ENCODE peak calls at places on chromosome 17, in nine cellular contexts. M is activated CD4-positive, alpha-beta T cell treated with anti-CD3 and anti-CD28 coated beads for 4 hours; V is HAP-1; O is SHP77; N is activated naive CD8-positive, alpha-beta T cell treated with anti-CD3 and anti-CD28 coated beads, Interleukin-2, amount 50 U/mL, for 24 hours; Q is iris pigment epithelial cell; Z is fibroblast of the aortic adventitia; G is M059J; P is thoracic aorta. U is an unnamed sample.

GRCh38 chr17:36602924-36603384 is 1.6 kb downstream of the MRM1 start:
- DNase-seq in M (peak; percentile 63), V (peak; percentile 89), O (peak; percentile 50), N (peak; percentile 70), Q (peak; percentile 65), Z (peak; percentile 73), G (peak; percentile 63), P (no peak), U (no peak)

GRCh38 chr17:67474081-67474661 is 97.1 kb downstream of the PITPNC1 start:
- DNase-seq in M (no peak), V (no peak), O (no peak), N (no peak), Q (no peak), Z (peak; percentile 97), G (peak; percentile 82), P (no peak), U (no peak)

GRCh38 chr17:79835470-79835899 is 3.8 kb downstream of the CBX4 start:
- DNase-seq in M (no peak), V (peak; percentile 28), O (no peak), N (no peak), Q (no peak), Z (no peak), G (no peak), P (no peak), U (no peak)

GRCh38 chr17:1422907-1423306 is 22.9 kb upstream of the YWHAE start:
- DNase-seq in M (peak; percentile 7), V (no peak), O (no peak), N (peak; percentile 7), Q (peak; percentile 97), Z (peak; percentile 95), G (peak; percentile 95), P (peak; percentile 23), U (no peak)

GRCh38 chr17:1108560-1108809 is 71.3 kb downstream of the ABR start:
- DNase-seq in M (no peak), V (peak; percentile 47), O (peak; percentile 48), N (no peak), Q (no peak), Z (no peak), G (peak; percentile 11), P (no peak), U (no peak)

GRCh38 chr17:43070872-43071271 is 45.8 kb downstream of the RND2 start:
- DNase-seq in M (no peak), V (no peak), O (no peak), N (no peak), Q (no peak), Z (no peak), G (no peak), P (no peak), U (no peak)

GRCh38 chr17:45116434-45117016 is 15.8 kb downstream of the PLCD3 start:
- DNase-seq in M (no peak), V (no peak), O (no peak), N (no peak), Q (no peak), Z (no peak), G (no peak), P (no peak), U (no peak)

GRCh38 chr17:63425478-63425877 is 20.6 kb downstream of the CYB561 start:
- DNase-seq in M (peak; percentile 66), V (peak; percentile 87), O (peak; percentile 67), N (peak; percentile 73), Q (peak; percentile 76), Z (peak; percentile 92), G (peak; percentile 70), P (peak; percentile 40), U (peak; percentile 91)

GRCh38 chr17:79630821-79631639 is 20.2 kb upstream of the RBFOX3 start:
- DNase-seq in M (no peak), V (peak; percentile 1), O (no peak), N (no peak), Q (no peak), Z (no peak), G (no peak), P (no peak), U (peak; percentile 80)

GRCh38 chr17:21389352-21389751 is 13.2 kb downstream of the KCNJ12 start:
- DNase-seq in M (no peak), V (no peak), O (no peak), N (no peak), Q (no peak), Z (no peak), G (no peak), P (no peak), U (no peak)

GRCh38 chr17:34306466-34306865 is 12.8 kb upstream of the CCL8 start:
- DNase-seq in M (no peak), V (peak; percentile 48), O (no peak), N (no peak), Q (peak; percentile 65), Z (peak; percentile 94), G (peak; percentile 75), P (no peak), U (peak; percentile 25)

U was measured in osteocyte.